ENCODE peak calls at places on chromosomes 13 and 19, in four cellular contexts. N is stomach, E is colonic mucosa, Y is IMR-90. G is an unnamed sample. For H3K9me3, the result is how much of the 10 kb centered on the place peaks cover.

GRCh38 chr13:54387607-54388006 is 1359.0 kb downstream of the OLFM4 start:
- DNase-seq in Y (no peak), E (no peak), N (no peak), G (no peak)

GRCh38 chr13:39976481-39976880 is 321.0 kb downstream of the COG6 start:
- DNase-seq in E (no peak), Y (no peak), N (no peak), G (no peak)

GRCh38 chr13:58960909-58961308 is 1202.8 kb downstream of the DIAPH3 start:
- DNase-seq in N (no peak), E (no peak), Y (peak), G (no peak)

GRCh38 chr13:37406031-37406430 is 192.5 kb downstream of the POSTN start:
- DNase-seq in E (no peak), N (no peak), Y (no peak), G (no peak)

GRCh38 chr13:108315955-108316354 is 46.4 kb downstream of the TNFSF13B start:
- DNase-seq in Y (no peak), E (no peak), N (no peak), G (no peak)

GRCh38 chr13:48393030-48393697 is 19.7 kb downstream of the LPAR6 start:
- DNase-seq in Y (no peak), E (no peak), N (no peak), G (no peak)

GRCh38 chr19:33139165-33139564 is 7.3 kb downstream of the WDR88 start:
- DNase-seq in N (no peak), E (no peak), Y (no peak), G (no peak)

GRCh38 chr19:41957838-41958366 is 1.2 kb downstream of the RABAC1 start:
- DNase-seq in N (peak), E (peak), Y (peak), G (no peak)

GRCh38 chr13:113143466-113144254 is 14.8 kb upstream of the PROZ start:
- DNase-seq in N (no peak), E (no peak), Y (no peak), G (no peak)

GRCh38 chr13:30708541-30708940 is 26.8 kb upstream of the ALOX5AP start:
- DNase-seq in Y (peak), N (no peak), E (no peak), G (no peak)

GRCh38 chr19:49660338-49660961 is 5.2 kb downstream of the IRF3 start:
- DNase-seq in Y (no peak), E (no peak), N (no peak), G (no peak)

GRCh38 chr13:92074658-92075057 is 676.2 kb downstream of the GPC5 start:
- DNase-seq in N (no peak), E (no peak), Y (no peak), G (no peak)

GRCh38 chr19:6730153-6730804 is 7.1 kb downstream of the GPR108 start:
- DNase-seq in N (peak), Y (no peak), E (peak), G (no peak)

GRCh38 chr19:16461630-16462051 is 10.1 kb downstream of the EPS15L1 start:
- DNase-seq in E (no peak), Y (no peak), N (no peak), G (no peak)

GRCh38 chr13:97962887-97963286 is 9.4 kb downstream of the IPO5 start:
- DNase-seq in E (no peak), N (no peak), Y (no peak), G (no peak)

GRCh38 chr13:44857061-44857460 is 132.2 kb downstream of the NUFIP1 start:
- DNase-seq in Y (no peak), E (no peak), N (no peak), G (no peak)

GRCh38 chr19:33616857-33617256 is 4.9 kb upstream of the CHST8 start:
- DNase-seq in Y (no peak), E (no peak), N (no peak), G (no peak)

GRCh38 chr19:51531349-51532315 is at the start of gene SIGLEC6:
- DNase-seq in E (peak), Y (no peak), N (peak), G (no peak)

GRCh38 chr13:100131863-100132574 is 43.1 kb downstream of the PCCA start:
- DNase-seq in E (no peak), N (no peak), Y (peak), G (no peak)

GRCh38 chr13:22665531-22665930 is 515.2 kb upstream of the SGCG start:
- DNase-seq in N (no peak), E (no peak), Y (no peak), G (no peak)

GRCh38 chr13:23506821-23507210 is 63.4 kb upstream of the TNFRSF19 start:
- DNase-seq in E (no peak), N (no peak), Y (peak), G (no peak)

GRCh38 chr13:74866151-74866550 is 615.8 kb downstream of the TBC1D4 start:
- DNase-seq in N (no peak), E (no peak), Y (no peak), G (no peak)

GRCh38 chr13:45258339-45258685 is 57.5 kb upstream of the KCTD4 start:
- DNase-seq in E (peak), Y (no peak), N (no peak), G (no peak)

GRCh38 chr13:112576191-112576590 is 11.8 kb downstream of the TUBGCP3 start:
- DNase-seq in E (no peak), Y (no peak), N (no peak), G (no peak)

GRCh38 chr13:85528578-85529215 is 270.5 kb downstream of the SLITRK6 start:
- DNase-seq in Y (peak), E (no peak), N (no peak), G (no peak)

GRCh38 chr19:21022996-21023395 is 2.5 kb downstream of the ZNF430 start:
- DNase-seq in Y (peak), E (no peak), N (no peak), G (no peak)

GRCh38 chr13:62320129-62320724 is 904.6 kb upstream of the PCDH20 start:
- DNase-seq in E (no peak), N (no peak), Y (peak), G (no peak)

GRCh38 chr13:23339225-23339624 is 94.3 kb downstream of the SACS start:
- DNase-seq in E (no peak), N (no peak), Y (no peak), G (no peak)

GRCh38 chr19:35901055-35901644 is 810 bp upstream of the NFKBID start:
- DNase-seq in E (no peak), Y (peak), N (no peak), G (no peak)

GRCh38 chr19:40619333-40620160 is 18.4 kb downstream of the LTBP4 start:
- DNase-seq in E (no peak), N (no peak), Y (no peak), G (no peak)

DNA sequence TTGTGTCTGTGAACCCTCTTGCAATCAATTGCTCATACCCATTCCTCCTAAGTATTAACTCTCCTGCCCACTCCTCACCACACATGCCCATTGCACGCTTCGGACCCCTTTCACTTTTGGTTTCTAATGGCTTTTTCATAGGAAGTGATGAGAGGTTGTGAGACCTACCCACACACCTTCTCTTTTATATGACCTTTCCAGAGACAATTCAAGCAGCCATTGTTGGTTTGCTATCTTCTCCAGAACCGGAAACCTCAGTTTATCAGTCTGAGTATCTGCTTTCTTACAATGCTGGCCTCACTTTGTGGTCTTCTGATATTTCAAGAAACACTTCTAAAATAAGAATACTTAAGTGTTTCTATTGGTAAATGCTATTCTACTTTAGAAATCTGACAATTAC is 1550.8 kb upstream of the SLC10A2 start:
- DNase-seq in E (no peak), N (no peak), Y (no peak), G (no peak)
- H3K9me3 ChIP-seq in E (under half), N (under half), Y (under half), G (under half)

GRCh38 chr13:41546372-41547252 is 89.3 kb downstream of the RGCC start:
- DNase-seq in Y (peak), E (peak), N (no peak), G (no peak)

GRCh38 chr13:41549491-41549890 is 92.1 kb downstream of the RGCC start:
- DNase-seq in Y (no peak), N (no peak), E (peak), G (no peak)

GRCh38 chr13:41548031-41548430 is 90.7 kb downstream of the RGCC start:
- DNase-seq in Y (no peak), N (no peak), E (peak), G (no peak)

GRCh38 chr13:41548870-41549269 is 91.5 kb downstream of the RGCC start:
- DNase-seq in Y (no peak), E (peak), N (no peak), G (no peak)

GRCh38 chr13:41547253-41548000 is 90.1 kb downstream of the RGCC start:
- DNase-seq in Y (no peak), N (no peak), E (peak), G (no peak)
- H3K27ac ChIP-seq in Y (no peak), N (peak), E (no peak), G (no peak)

DNA sequence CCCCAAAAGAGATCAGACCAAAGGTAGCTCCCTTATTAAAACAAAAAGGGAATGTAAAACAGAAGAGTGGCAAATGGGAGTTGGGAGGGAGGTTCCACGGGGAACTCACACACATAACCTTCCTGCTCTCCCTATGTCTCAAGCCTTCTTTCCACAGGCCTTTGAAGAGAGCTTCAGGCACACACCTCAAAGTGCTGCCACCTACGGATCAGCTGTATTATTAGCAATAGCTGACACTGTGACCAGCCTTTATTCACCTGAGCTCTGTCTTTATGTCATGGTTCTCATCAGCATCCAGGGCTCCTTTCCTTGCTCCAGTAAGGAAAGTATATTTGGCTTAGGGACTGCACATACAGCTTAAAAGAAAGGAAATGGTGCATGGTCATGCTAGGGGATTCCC is 11.3 kb downstream of the ZNF571 start:
- DNase-seq in Y (no peak), N (no peak), E (no peak), G (no peak)
- TF ChIP-seq CTCF in Y (no peak), N (no peak), E (no peak), G (no peak)

GRCh38 chr19:28155265-28155664 is 1057.7 kb downstream of the UQCRFS1 start:
- DNase-seq in Y (no peak), N (no peak), E (no peak), G (no peak)

GRCh38 chr19:28154077-28154476 is 1058.9 kb downstream of the UQCRFS1 start:
- DNase-seq in E (no peak), Y (no peak), N (no peak), G (no peak)

GRCh38 chr19:28148554-28148953 is 1064.4 kb downstream of the UQCRFS1 start:
- DNase-seq in N (no peak), E (no peak), Y (no peak), G (no peak)

DNA sequence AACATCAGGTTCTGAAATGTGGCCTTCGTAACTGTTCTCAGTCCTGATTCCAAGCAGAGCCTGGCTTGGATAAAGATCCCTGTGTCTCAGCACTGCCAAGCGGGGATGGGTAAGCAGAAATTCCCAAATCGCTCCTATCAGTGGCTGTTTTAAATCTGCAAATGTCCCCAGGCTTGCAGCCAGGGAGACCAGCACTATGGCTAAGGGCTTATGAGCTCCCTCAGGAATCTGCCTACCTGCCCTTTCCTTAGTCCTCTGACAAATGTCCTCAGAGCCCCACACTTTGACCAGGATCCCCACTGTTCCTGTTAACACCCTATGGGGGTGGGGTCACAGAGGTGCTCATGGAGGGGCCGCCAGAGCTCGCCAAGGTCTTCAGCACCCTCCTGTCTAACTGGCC is 1062.8 kb downstream of the UQCRFS1 start:
- DNase-seq in Y (no peak), N (no peak), E (no peak), G (no peak)
- H3K9me3 ChIP-seq in Y (under half), N (under half), E (under half), G (under half)

GRCh38 chr13:79560954-79561353 is 80.0 kb downstream of the NDFIP2 start:
- DNase-seq in E (no peak), N (no peak), Y (no peak), G (no peak)
- H3K27ac ChIP-seq in E (no peak), N (no peak), Y (no peak), G (no peak)

GRCh38 chr19:9914315-9915207 is 21.8 kb downstream of the OLFM2 start:
- DNase-seq in N (peak), Y (peak), E (peak), G (peak)
- TF ChIP-seq CTCF in N (no peak), Y (peak), E (peak), G (peak)